ENCODE peak calls at places on chromosomes 6 and 20, in seven cellular contexts. U, E, N, T, O, K and X are unnamed samples.

GRCh38 chr20:168876-169275 is 11.6 kb downstream of the DEFB127 start:
- DNase-seq in T (no peak), K (no peak), U (no peak), E (no peak), O (no peak), N (no peak), X (no peak)

GRCh38 chr6:33589366-33589722 is 9.3 kb upstream of the BAK1 start:
- DNase-seq in T (no peak), N (no peak), U (no peak), K (no peak), O (peak; percentile 28), E (no peak), X (no peak)

GRCh38 chr6:52505726-52506501 is 70.9 kb downstream of the TRAM2 start:
- DNase-seq in K (no peak), O (no peak), U (no peak), T (no peak), N (no peak), E (no peak), X (no peak)

GRCh38 chr6:111207141-111207858 is 120.0 kb downstream of the SLC16A10 start:
- DNase-seq in O (peak; percentile 16), N (no peak), E (no peak), U (no peak), K (no peak), T (peak; percentile 6), X (peak; percentile 11)

GRCh38 chr6:54173084-54173483 is 61.8 kb downstream of the MLIP start:
- DNase-seq in K (no peak), T (peak; percentile 42), O (peak; percentile 4), E (no peak), N (no peak), U (no peak), X (no peak)

GRCh38 chr20:14928083-14928482 is 590.7 kb upstream of the FLRT3 start:
- DNase-seq in K (no peak), E (no peak), O (no peak), N (no peak), T (peak; percentile 53), U (no peak), X (no peak)

GRCh38 chr6:114339706-114340105 is 3.1 kb downstream of the HS3ST5 start:
- DNase-seq in K (no peak), E (no peak), T (peak; percentile 84), U (no peak), N (no peak), O (no peak), X (peak; percentile 9)

GRCh38 chr20:2651772-2652723 is at the start of gene NOP56:
- DNase-seq in U (peak; percentile 95), T (peak; percentile 94), N (peak; percentile 77), K (peak; percentile 85), E (peak; percentile 48), O (peak; percentile 87), X (peak; percentile 86)

GRCh38 chr6:17022604-17023003 is 79.2 kb upstream of the STMND1 start:
- DNase-seq in K (no peak), T (no peak), O (no peak), U (no peak), E (no peak), N (no peak), X (no peak)

GRCh38 chr6:129543981-129544380 is 166.0 kb downstream of the ARHGAP18 start:
- DNase-seq in O (peak; percentile 32), T (no peak), E (no peak), U (no peak), N (no peak), K (no peak), X (peak; percentile 65)

GRCh38 chr20:24450646-24451376 is 18.6 kb upstream of the SYNDIG1 start:
- DNase-seq in U (no peak), N (no peak), T (no peak), K (no peak), E (no peak), O (no peak), X (no peak)

GRCh38 chr6:77883849-77884248 is 231.0 kb downstream of the MEI4 start:
- DNase-seq in T (peak; percentile 1), O (no peak), E (no peak), K (no peak), U (no peak), N (no peak), X (no peak)

GRCh38 chr6:89643411-89643810 is 4.9 kb upstream of the LYRM2 start:
- DNase-seq in T (no peak), O (no peak), K (no peak), U (no peak), E (no peak), N (no peak), X (no peak)

GRCh38 chr6:128507337-128508310 is 12.8 kb downstream of the PTPRK start:
- DNase-seq in T (peak; percentile 80), O (peak; percentile 52), U (no peak), N (no peak), E (no peak), K (no peak), X (peak; percentile 65)

DNA sequence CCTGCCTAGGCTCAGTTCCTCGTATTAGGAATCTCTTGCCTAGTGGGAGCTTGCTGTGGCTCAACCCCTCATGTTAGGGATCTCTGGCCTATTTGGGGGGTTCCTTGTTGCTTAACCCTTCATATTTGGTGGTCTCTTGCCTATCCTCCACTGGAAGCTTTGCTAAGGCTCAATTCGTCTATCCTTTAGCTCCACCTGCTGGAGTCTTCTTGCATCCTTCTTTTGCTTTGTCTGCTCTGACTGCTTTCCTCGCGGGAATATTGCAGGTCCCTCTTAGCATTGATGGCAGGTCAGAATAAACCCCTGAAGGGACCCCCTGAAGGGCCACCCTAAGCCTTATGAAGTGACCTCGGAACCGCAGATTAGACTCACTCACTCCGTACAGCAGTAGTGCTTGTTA is 203.0 kb upstream of the TBX18 start:
- DNase-seq in T (peak; percentile 42), O (peak; percentile 65), K (peak; percentile 20), U (no peak), E (no peak), N (peak; percentile 48), X (peak; percentile 70)
- TF ChIP-seq CTCF in T (peak; percentile 60), O (peak; percentile 71), K (peak; percentile 57), U (no peak), E (no peak), N (peak; percentile 60), X (peak; percentile 74)

GRCh38 chr6:123393333-123393732 is 243.4 kb downstream of the TRDN start:
- DNase-seq in N (no peak), U (no peak), O (peak; percentile 39), K (no peak), T (peak; percentile 46), E (no peak), X (peak; percentile 21)
- TF ChIP-seq CTCF in N (peak; percentile 26), U (no peak), O (peak; percentile 37), K (peak; percentile 30), T (peak; percentile 56), E (no peak), X (peak; percentile 28)

GRCh38 chr6:5946181-5946580 is 60.5 kb downstream of the NRN1 start:
- DNase-seq in U (no peak), N (no peak), K (no peak), T (no peak), E (no peak), O (no peak), X (no peak)

GRCh38 chr6:5946701-5947100 is 60.0 kb downstream of the NRN1 start:
- DNase-seq in K (no peak), E (no peak), O (no peak), T (no peak), N (no peak), U (no peak), X (no peak)

GRCh38 chr6:5950448-5950847 is 56.3 kb downstream of the NRN1 start:
- DNase-seq in O (no peak), U (no peak), K (no peak), T (peak; percentile 33), E (no peak), N (no peak), X (peak; percentile 38)
- TF ChIP-seq CTCF in O (peak; percentile 18), U (no peak), K (peak; percentile 11), T (peak; percentile 69), E (no peak), N (peak; percentile 30), X (peak; percentile 42)

GRCh38 chr20:62860391-62860923 is 1.2 kb downstream of the TCFL5 start:
- DNase-seq in T (peak; percentile 57), U (no peak), N (no peak), E (no peak), K (no peak), O (peak; percentile 47), X (peak; percentile 48)
- TF ChIP-seq CTCF in T (peak; percentile 58), U (no peak), N (no peak), E (no peak), K (no peak), O (peak; percentile 18), X (peak; percentile 12)

GRCh38 chr20:36496707-36497669 is 44.3 kb upstream of the MYL9 start:
- DNase-seq in T (no peak), U (no peak), E (no peak), K (no peak), O (no peak), N (no peak), X (no peak)

GRCh38 chr20:36493801-36494114 is 47.6 kb upstream of the MYL9 start:
- DNase-seq in U (peak; percentile 70), E (no peak), O (peak; percentile 85), K (no peak), T (no peak), N (no peak), X (peak; percentile 92)

GRCh38 chr20:36490191-36490590 is 51.1 kb upstream of the MYL9 start:
- DNase-seq in O (no peak), U (no peak), E (no peak), T (no peak), N (no peak), K (no peak), X (no peak)

GRCh38 chr20:36491901-36492617 is 49.3 kb upstream of the MYL9 start:
- DNase-seq in T (no peak), U (peak; percentile 62), N (no peak), E (no peak), O (no peak), K (no peak), X (no peak)

DNA sequence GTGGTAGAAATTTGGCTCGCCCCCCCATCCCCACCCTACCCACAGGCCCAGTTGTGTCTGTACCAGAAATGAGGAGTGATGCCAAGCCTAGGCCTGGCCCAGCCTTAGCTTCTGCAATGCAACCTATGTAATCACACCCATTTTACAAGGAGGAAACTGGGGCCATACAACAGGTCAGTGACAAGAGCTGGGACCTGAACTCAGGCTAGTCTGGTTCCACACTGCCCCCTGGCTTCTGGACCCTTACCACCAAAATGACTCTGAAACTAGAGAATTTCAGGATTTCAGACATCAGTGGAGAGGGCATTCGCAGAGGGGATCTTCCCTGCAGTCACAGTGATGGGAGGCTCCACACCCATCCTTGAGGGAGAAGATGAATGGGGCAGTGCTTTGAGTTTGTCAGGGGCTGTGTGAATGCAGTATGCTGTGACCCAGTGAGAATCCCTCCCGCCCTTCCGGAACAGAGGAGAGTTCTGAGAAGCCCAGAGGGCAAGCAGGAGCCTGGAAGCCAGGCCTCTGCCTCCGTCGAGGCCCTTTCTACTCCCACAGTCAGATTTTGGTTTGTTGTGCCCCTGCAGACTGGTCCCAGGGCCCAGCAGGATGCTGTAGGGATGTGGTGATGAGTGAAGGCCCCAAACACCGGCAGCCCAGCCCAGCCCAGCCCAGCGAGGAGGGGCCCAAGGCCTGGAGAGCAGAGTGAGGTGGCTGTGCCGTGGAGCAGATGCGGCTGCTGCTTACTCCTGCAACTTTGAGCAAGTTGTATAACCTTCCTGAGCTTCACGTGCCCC is 48.1 kb upstream of the MYL9 start:
- DNase-seq in E (no peak), U (no peak), K (no peak), N (no peak), T (peak; percentile 12), O (no peak), X (no peak)
- TF ChIP-seq CTCF in E (peak; percentile 18), U (no peak), K (peak; percentile 37), N (peak; percentile 30), T (peak; percentile 45), O (peak; percentile 29), X (peak; percentile 33)